ENCODE peak calls at places on chromosomes 11 and 22, in six cellular contexts. W is kidney, U is NCI-H510A treated with DMSO at 0.1 percent for 48 hours, O is heart right ventricle, D is NCI-H1105 treated with DMSO at 0.1 percent for 48 hours, B is skeletal muscle cell. M is an unnamed sample.

GRCh38 chr11:75100314-75100713 is 3.6 kb upstream of the OR2AT4 start:
- DNase-seq in W (no peak), U (no peak), O (no peak), D (no peak), B (peak; percentile 10), M (peak; percentile 66)

GRCh38 chr11:70270877-70271634 is 566 bp downstream of the PPFIA1 start:
- DNase-seq in W (peak; percentile 85), U (no peak), O (peak; percentile 47), D (peak; percentile 3), B (peak; percentile 3), M (no peak)

GRCh38 chr11:85947431-85948272 is 92.5 kb downstream of the CCDC83 start:
- DNase-seq in W (no peak), U (no peak), O (no peak), D (no peak), B (peak; percentile 81), M (peak; percentile 67)

GRCh38 chr22:36221799-36222751 is 17.3 kb downstream of the APOL2 start:
- DNase-seq in W (no peak), U (peak; percentile 70), O (no peak), D (peak; percentile 52), B (no peak), M (no peak)

GRCh38 chr11:119672597-119672996 is 56.4 kb downstream of the NECTIN1 start:
- DNase-seq in W (no peak), U (no peak), O (no peak), D (no peak), B (no peak), M (no peak)

GRCh38 chr11:21921151-21921550 is 271.7 kb upstream of the ANO5 start:
- DNase-seq in W (no peak), U (no peak), O (no peak), D (no peak), B (no peak), M (no peak)

GRCh38 chr11:113521737-113522517 is 46.7 kb upstream of the DRD2 start:
- DNase-seq in W (no peak), U (no peak), O (no peak), D (no peak), B (no peak), M (no peak)

GRCh38 chr22:46815896-46816721 is 53.7 kb downstream of the TBC1D22A start:
- DNase-seq in W (peak; percentile 59), U (no peak), O (no peak), D (no peak), B (no peak), M (no peak)

GRCh38 chr22:37774728-37775127 is 33.0 kb upstream of the GCAT start:
- DNase-seq in W (no peak), U (no peak), O (no peak), D (no peak), B (no peak), M (no peak)

GRCh38 chr22:46984751-46985506 is 222.5 kb downstream of the TBC1D22A start:
- DNase-seq in W (peak; percentile 66), U (no peak), O (no peak), D (no peak), B (peak; percentile 11), M (no peak)

GRCh38 chr22:23534851-23535717 is 45.0 kb downstream of the IGLL1 start:
- DNase-seq in W (peak; percentile 72), U (no peak), O (no peak), D (no peak), B (no peak), M (no peak)

GRCh38 chr22:31160328-31160978 is 471 bp downstream of the RNF185 start:
- DNase-seq in W (peak; percentile 73), U (no peak), O (no peak), D (no peak), B (no peak), M (no peak)

GRCh38 chr11:84292955-84293354 is 1006.8 kb upstream of the CCDC90B start:
- DNase-seq in W (no peak), U (no peak), O (no peak), D (no peak), B (no peak), M (no peak)

GRCh38 chr22:49322861-49323622 is 504.6 kb downstream of the BRD1 start:
- DNase-seq in W (peak; percentile 38), U (no peak), O (no peak), D (no peak), B (no peak), M (no peak)

GRCh38 chr11:91947215-91947614 is 277.4 kb upstream of the FAT3 start:
- DNase-seq in W (peak; percentile 29), U (peak; percentile 90), O (no peak), D (peak; percentile 99), B (peak; percentile 43), M (peak; percentile 52)

GRCh38 chr11:1303973-1304372 is 5.5 kb downstream of the TOLLIP start:
- DNase-seq in W (no peak), U (no peak), O (peak; percentile 21), D (no peak), B (no peak), M (no peak)

GRCh38 chr11:76047766-76048165 is 158.5 kb downstream of the WNT11 start:
- DNase-seq in W (no peak), U (no peak), O (no peak), D (no peak), B (no peak), M (no peak)

GRCh38 chr11:34269694-34270245 is 88.0 kb downstream of the ABTB2 start:
- DNase-seq in W (no peak), U (no peak), O (no peak), D (no peak), B (no peak), M (no peak)

GRCh38 chr11:41659990-41660389 is 200.5 kb upstream of the LRRC4C start:
- DNase-seq in W (no peak), U (peak; percentile 67), O (no peak), D (peak; percentile 55), B (no peak), M (no peak)

GRCh38 chr11:32864555-32864954 is 28.1 kb upstream of the QSER1 start:
- DNase-seq in W (no peak), U (no peak), O (no peak), D (no peak), B (no peak), M (no peak)

GRCh38 chr11:16321148-16321547 is 35.2 kb downstream of the SOX6 start:
- DNase-seq in W (no peak), U (no peak), O (no peak), D (no peak), B (no peak), M (no peak)

GRCh38 chr11:10267821-10268220 is 26.2 kb downstream of the SBF2 start:
- DNase-seq in W (no peak), U (no peak), O (no peak), D (no peak), B (no peak), M (no peak)

GRCh38 chr11:833849-834311 is 1.1 kb downstream of the CD151 start:
- DNase-seq in W (no peak), U (no peak), O (no peak), D (no peak), B (no peak), M (no peak)

GRCh38 chr11:3158131-3158591 is 6.9 kb downstream of the OSBPL5 start:
- DNase-seq in W (peak; percentile 66), U (no peak), O (peak; percentile 13), D (no peak), B (no peak), M (no peak)

GRCh38 chr11:44866301-44866700 is 84.4 kb downstream of the TP53I11 start:
- DNase-seq in W (no peak), U (no peak), O (no peak), D (peak; percentile 68), B (no peak), M (no peak)

GRCh38 chr11:15505155-15505554 is 390.4 kb downstream of the INSC start:
- DNase-seq in W (no peak), U (no peak), O (no peak), D (no peak), B (no peak), M (no peak)